ENCODE peak calls at places on chromosome 5, in nine cellular contexts. T, Q, G, D, R, X, J, V and U are unnamed samples.

GRCh38 chr5:149641000-149641576 is 59.8 kb downstream of the ARHGEF37 start:
- DNase-seq in X (no peak), J (peak; percentile 85), R (peak; percentile 90), T (no peak), D (no peak), V (no peak), Q (peak; percentile 39), G (no peak), U (no peak)

GRCh38 chr5:56429110-56429561 is 196.0 kb upstream of the ANKRD55 start:
- DNase-seq in Q (no peak), X (no peak), R (peak; percentile 16), D (no peak), G (no peak), T (no peak), J (peak; percentile 47), V (no peak), U (no peak)

GRCh38 chr5:165209101-165209727 is 1703.8 kb downstream of the MAT2B start:
- DNase-seq in G (no peak), V (peak; percentile 53), J (peak; percentile 3), X (peak; percentile 30), Q (peak; percentile 63), T (no peak), R (peak; percentile 71), D (no peak), U (peak; percentile 37)

GRCh38 chr5:56311306-56311904 is 78.3 kb upstream of the ANKRD55 start:
- DNase-seq in G (no peak), J (no peak), D (no peak), Q (no peak), R (no peak), X (no peak), V (no peak), T (no peak), U (no peak)

GRCh38 chr5:172855597-172856292 is 21.7 kb downstream of the ERGIC1 start:
- DNase-seq in Q (no peak), X (no peak), R (no peak), G (no peak), V (no peak), T (no peak), J (no peak), D (no peak), U (no peak)

GRCh38 chr5:141613344-141613743 is 5.5 kb downstream of the DIAPH1 start:
- DNase-seq in T (no peak), R (no peak), V (no peak), J (no peak), D (no peak), Q (no peak), G (no peak), X (no peak), U (no peak)

GRCh38 chr5:142529626-142530278 is 156.1 kb downstream of the FGF1 start:
- DNase-seq in V (peak; percentile 73), D (no peak), X (no peak), G (no peak), Q (no peak), T (peak; percentile 90), R (no peak), J (peak; percentile 59), U (no peak)

GRCh38 chr5:57504357-57504756 is 21.7 kb upstream of the ACTBL2 start:
- DNase-seq in D (no peak), T (no peak), Q (no peak), V (peak; percentile 71), X (no peak), J (no peak), G (no peak), R (no peak), U (no peak)

GRCh38 chr5:53031695-53032096 is 42.5 kb downstream of the ITGA2 start:
- DNase-seq in G (no peak), Q (no peak), T (peak; percentile 27), D (peak; percentile 70), J (peak; percentile 89), V (peak; percentile 55), R (peak; percentile 89), X (no peak), U (no peak)

DNA sequence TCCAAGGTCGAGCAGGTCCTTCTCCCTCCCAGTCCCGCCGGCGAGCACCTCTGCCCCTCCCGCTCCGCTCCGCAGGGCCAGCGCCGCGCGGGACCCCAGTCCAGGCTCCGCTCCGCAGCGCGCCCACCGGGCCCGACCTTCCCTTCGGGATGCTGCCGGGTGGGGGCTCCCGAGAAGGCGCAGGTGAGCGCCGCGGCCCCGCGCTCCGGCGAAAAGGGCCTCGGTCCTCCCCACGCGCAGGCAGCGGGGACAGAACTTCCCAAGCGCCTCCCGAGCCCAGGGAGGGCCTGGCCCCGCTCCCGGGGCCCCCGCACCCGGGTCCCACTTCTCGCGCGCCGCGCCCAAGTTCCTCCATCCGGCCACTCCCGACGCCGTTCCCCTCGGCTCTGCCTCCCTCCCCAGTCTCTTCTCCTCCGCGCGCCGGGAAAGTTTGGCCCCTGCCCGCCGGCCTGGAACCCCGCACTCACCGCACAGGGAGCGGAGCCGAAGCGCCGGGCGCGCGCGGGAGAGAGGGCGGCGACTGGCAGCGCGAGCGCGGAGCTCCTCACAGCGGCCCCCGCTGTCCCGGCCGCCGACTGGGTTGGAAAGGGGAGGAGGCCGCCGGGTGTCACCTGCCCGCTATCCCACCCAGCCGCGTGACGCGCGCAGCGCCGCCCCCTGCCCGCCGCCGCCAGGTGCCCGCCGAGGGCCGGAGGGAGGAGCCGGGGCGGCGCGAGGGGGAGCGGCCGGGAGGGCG is at the start of gene ELOVL7:
- DNase-seq in R (peak; percentile 28), D (no peak), J (peak; percentile 59), T (peak; percentile 66), X (peak; percentile 90), V (peak; percentile 35), G (peak; percentile 92), Q (peak; percentile 94), U (peak; percentile 94)
- TF ChIP-seq EZH2 in R (peak; percentile 33), D (no peak), J (no peak), T (no peak), X (no peak), V (no peak), G (no peak), Q (no peak), U (peak; percentile 75)

GRCh38 chr5:89712135-89712700 is 697.3 kb downstream of the CETN3 start:
- DNase-seq in V (no peak), T (no peak), Q (no peak), R (no peak), J (no peak), D (no peak), G (no peak), X (no peak), U (no peak)
- H2AFZ ChIP-seq in V (no peak overlapping the region), T (no peak overlapping the region), Q (no peak overlapping the region), R (no peak overlapping the region), J (no peak overlapping the region), D (no peak overlapping the region), G (no peak overlapping the region), X (no peak overlapping the region), U (peak overlapping the region; percentile 69)

DNA sequence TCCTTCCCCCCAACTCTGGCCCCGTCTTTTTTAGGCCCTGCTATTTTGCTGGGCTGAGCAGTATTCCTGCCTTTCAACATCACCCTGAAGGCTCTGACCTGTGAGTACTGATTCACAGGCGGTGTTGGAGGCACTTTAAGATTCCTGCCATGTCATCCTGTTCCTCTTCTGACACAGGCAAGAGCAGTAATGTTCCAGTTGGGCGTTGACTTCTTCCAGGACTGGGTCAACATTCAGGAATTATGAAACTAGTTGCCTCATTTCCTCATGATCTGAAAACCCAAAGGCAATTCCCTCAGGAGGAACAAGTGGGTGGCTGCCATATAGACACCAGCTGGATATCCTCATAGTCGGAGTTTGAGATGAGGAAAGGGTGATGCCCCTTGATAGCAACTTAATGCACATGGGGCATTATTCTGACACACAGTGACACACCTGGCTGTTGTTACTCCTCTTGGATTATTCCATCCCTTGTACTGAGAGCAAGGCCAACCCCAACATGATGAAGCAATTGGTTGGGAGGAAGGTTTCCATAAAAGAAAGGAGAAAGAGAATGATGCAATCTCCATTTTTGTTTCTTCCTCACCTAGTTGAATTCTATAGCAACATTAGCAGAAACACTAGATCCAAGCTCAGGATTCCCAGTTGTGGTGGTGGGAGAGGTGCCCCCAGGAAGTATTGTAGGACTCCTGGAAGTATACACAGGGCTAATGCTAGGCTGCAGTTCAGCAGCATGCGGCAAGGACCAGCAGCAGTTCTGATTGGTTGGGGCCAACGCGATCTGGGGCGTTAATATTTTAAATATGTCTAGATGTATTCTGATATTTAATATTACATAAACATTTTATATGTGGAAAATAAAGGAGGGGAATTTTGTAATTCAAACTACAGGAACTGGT is 19.6 kb upstream of the GLRX start:
- DNase-seq in Q (no peak), D (no peak), T (no peak), G (no peak), V (no peak), J (peak; percentile 47), X (no peak), R (peak; percentile 93), U (no peak)
- H3K4me2 ChIP-seq in Q (no peak overlapping the region), D (no peak overlapping the region), T (no peak overlapping the region), G (no peak overlapping the region), V (no peak overlapping the region), J (no peak overlapping the region), X (no peak overlapping the region), R (no peak overlapping the region), U (no peak overlapping the region)

GRCh38 chr5:173923236-173924104 is 35.3 kb downstream of the CPEB4 start:
- DNase-seq in D (no peak), J (no peak), Q (peak; percentile 50), T (no peak), X (no peak), V (no peak), R (no peak), G (no peak), U (peak; percentile 18)
- TF ChIP-seq EZH2 in D (no peak), J (no peak), Q (no peak), T (no peak), X (no peak), V (no peak), R (no peak), G (no peak), U (no peak)